ENCODE peak calls at places on chromosome 22, in four cellular contexts. C, Y, H and F are unnamed samples.
A peak's percentile ranks its signal among the peaks of the same experiment; 100 is the strongest.

GRCh38 chr22:32858121-32858703 is 56.7 kb downstream of the TIMP3 start:
- DNase-seq in C (no peak), Y (no peak), H (no peak), F (no peak)

GRCh38 chr22:26398741-26399153 is 30.3 kb upstream of the ASPHD2 start:
- DNase-seq in C (peak; percentile 73), Y (peak; percentile 23), H (peak; percentile 70), F (peak; percentile 78)

GRCh38 chr22:43325176-43325575 is 18.0 kb downstream of the SCUBE1 start:
- DNase-seq in C (no peak), Y (no peak), H (no peak), F (no peak)

GRCh38 chr22:46726066-46726985 is 11.7 kb downstream of the CERK start:
- DNase-seq in C (no peak), Y (no peak), H (no peak), F (peak; percentile 29)

GRCh38 chr22:36419177-36419911 is 31.6 kb upstream of the MYH9 start:
- DNase-seq in C (peak; percentile 54), Y (no peak), H (peak; percentile 98), F (peak; percentile 84)

GRCh38 chr22:25232301-25232700 is 12.9 kb downstream of the CRYBB2 start:
- DNase-seq in C (no peak), Y (no peak), H (peak; percentile 3), F (peak; percentile 28)

GRCh38 chr22:45468872-45469572 is 33.7 kb upstream of the FBLN1 start:
- DNase-seq in C (no peak), Y (no peak), H (peak; percentile 67), F (peak; percentile 91)

GRCh38 chr22:35311551-35311999 is 11.9 kb downstream of the TOM1 start:
- DNase-seq in C (no peak), Y (no peak), H (no peak), F (no peak)

GRCh38 chr22:47072642-47072967 is 310.2 kb downstream of the TBC1D22A start:
- DNase-seq in C (no peak), Y (no peak), H (no peak), F (no peak)

GRCh38 chr22:20995329-20996030 is 6.4 kb downstream of the THAP7 start:
- DNase-seq in C (no peak), Y (no peak), H (no peak), F (no peak)

GRCh38 chr22:32830473-32830872 is 29.0 kb downstream of the TIMP3 start:
- DNase-seq in C (peak; percentile 45), Y (no peak), H (no peak), F (no peak)

GRCh38 chr22:20237480-20238440 is 30.4 kb downstream of the RTN4R start:
- DNase-seq in C (no peak), Y (no peak), H (no peak), F (no peak)

GRCh38 chr22:36465232-36466021 is 16.0 kb downstream of the TXN2 start:
- DNase-seq in C (no peak), Y (peak; percentile 57), H (peak; percentile 96), F (peak; percentile 85)

GRCh38 chr22:36331912-36332622 is 55.7 kb downstream of the MYH9 start:
- DNase-seq in C (no peak), Y (no peak), H (peak; percentile 70), F (peak; percentile 59)

GRCh38 chr22:18024276-18024939 is at the start of gene MICAL3:
- DNase-seq in C (peak; percentile 85), Y (no peak), H (peak; percentile 65), F (peak; percentile 53)

GRCh38 chr22:25197335-25197734 is 2.3 kb upstream of the CRYBB3 start:
- DNase-seq in C (no peak), Y (no peak), H (no peak), F (no peak)

GRCh38 chr22:48968201-48968959 is 859.3 kb downstream of the BRD1 start:
- DNase-seq in C (peak; percentile 7), Y (no peak), H (no peak), F (no peak)

GRCh38 chr22:50483556-50483955 is 2.2 kb downstream of the ADM2 start:
- DNase-seq in C (no peak), Y (no peak), H (no peak), F (no peak)

GRCh38 chr22:50487290-50488005 is 789 bp downstream of the MIOX start:
- DNase-seq in C (no peak), Y (no peak), H (no peak), F (no peak)

GRCh38 chr22:50486561-50487289 is at the start of gene MIOX:
- DNase-seq in C (no peak), Y (no peak), H (no peak), F (no peak)

GRCh38 chr22:50483977-50484853 is 2.4 kb upstream of the MIOX start:
- DNase-seq in C (no peak), Y (no peak), H (no peak), F (no peak)

DNA sequence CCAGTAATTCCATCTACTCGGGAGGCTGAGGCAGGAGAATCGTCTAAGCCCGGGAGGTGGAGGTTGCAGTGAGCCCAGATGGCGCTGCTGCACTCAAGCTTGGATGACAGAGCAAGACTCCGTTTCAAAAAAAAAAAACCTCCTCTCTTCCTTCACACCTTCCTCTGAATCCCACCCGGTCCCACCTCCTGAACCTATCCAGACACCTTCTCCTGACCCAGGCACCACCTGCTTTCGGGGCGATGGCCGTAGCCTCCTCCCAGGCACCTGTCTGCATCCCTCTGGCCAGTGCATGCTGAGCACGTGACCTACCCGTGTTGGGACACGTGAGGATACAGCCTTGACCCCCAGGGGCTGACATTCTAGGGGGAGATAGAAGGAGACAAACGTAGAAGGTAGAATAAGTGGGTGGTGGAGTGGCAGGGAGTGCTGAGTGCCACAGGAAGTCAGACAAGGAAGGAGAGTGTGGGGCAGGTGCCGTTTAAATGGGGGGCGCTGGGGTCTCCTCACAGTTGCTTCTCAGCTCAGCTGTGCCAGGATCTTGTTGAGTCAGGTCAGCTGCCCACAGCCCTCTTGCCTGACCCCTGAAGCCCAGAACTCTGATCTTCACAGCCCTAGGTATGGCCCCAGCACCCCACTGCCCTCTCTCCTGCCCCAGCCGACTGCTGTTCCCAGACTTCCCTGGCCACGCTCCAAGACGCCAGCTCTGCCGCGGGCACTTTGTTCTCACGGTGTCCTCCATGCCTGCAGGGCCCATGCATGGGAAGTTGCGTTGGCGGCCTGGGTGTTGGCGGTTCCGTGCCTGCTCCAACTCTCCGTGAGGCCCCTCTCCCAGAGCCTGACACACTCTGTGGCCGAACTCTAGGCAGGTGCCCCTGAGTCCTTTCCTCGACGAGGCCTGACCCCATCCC is 1.2 kb upstream of the MIOX start:
- DNase-seq in C (no peak), Y (no peak), H (no peak), F (no peak)
- H3K4me3 ChIP-seq in C (no peak overlapping the region), Y (no peak overlapping the region), H (no peak overlapping the region), F (no peak overlapping the region)

DNA sequence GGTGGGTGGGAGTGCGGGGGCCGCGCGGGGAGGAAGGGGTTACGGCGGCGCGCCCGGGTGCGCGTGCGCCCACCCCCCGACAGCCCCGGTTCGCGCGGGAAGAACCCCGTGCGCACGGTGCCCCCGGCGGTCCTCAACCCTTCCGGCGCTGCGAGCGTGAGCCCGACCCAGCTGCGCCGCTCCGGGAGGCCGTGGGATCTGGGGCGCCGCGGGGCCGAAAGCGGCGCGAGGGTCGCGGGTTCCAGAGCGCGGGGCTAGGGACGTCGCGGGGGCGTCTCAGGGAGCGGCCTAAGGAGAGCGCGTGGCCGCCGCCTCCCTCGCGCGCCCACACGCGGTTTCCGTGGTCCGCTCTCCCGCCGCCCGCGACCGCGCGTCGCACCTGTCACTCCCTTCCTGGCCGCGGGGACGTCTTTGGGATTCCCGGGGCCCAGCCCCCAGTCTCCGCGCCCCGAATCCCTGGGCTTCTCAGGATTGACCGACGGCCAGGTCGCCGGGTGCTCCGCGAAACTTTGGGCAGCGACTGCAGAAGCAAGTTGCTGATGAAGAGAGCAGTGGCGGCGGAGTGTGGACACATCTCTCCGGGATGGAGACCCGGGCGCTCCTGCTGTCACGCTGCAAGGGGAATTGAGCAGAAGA is 582 bp downstream of the SREBF2 start:
- DNase-seq in C (peak; percentile 64), Y (no peak), H (peak; percentile 20), F (peak; percentile 23)
- TF ChIP-seq CTCF in C (no peak), Y (no peak), H (no peak), F (no peak)

GRCh38 chr22:50009765-50010675 is 2.5 kb downstream of the IL17REL start:
- DNase-seq in C (no peak), Y (no peak), H (no peak), F (no peak)
- H3K4me3 ChIP-seq in C (no peak overlapping the region), Y (no peak overlapping the region), H (no peak overlapping the region), F (no peak overlapping the region)

DNA sequence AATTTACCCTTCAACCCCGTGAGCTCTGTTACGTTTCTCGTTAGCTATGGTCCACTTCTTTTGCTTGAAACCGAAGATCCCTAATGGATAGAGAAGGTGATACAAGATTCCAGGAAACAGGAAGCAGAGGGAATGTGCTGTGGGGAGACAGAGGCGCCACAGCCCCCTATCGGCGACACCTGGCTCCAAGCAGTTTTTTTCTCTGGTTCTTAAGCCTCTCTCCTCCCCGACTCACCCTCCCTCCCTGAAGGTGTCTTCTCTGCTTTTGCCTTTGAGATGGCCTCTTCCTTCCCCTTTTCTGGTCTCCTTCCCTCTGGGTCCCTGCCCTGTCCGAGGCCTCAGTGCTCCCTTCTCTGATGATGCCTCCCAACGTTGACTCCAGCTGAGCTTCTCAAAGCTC is 14.2 kb upstream of the APOBEC3A start:
- DNase-seq in C (no peak), Y (no peak), H (no peak), F (no peak)
- TF ChIP-seq CTCF in C (peak; percentile 17), Y (no peak), H (peak; percentile 7), F (no peak)

GRCh38 chr22:30354644-30355043 is 2.0 kb downstream of the SF3A1 start:
- DNase-seq in C (no peak), Y (no peak), H (no peak), F (no peak)

GRCh38 chr22:30361916-30362631 is 5.3 kb downstream of the CCDC157 start:
- DNase-seq in C (no peak), Y (no peak), H (no peak), F (no peak)

GRCh38 chr22:30356392-30357230 is at the start of the genes CCDC157 and SF3A1:
- DNase-seq in C (peak; percentile 96), Y (peak; percentile 45), H (peak; percentile 93), F (peak; percentile 88)

GRCh38 chr22:30362632-30363281 is 6.0 kb downstream of the CCDC157 start:
- DNase-seq in C (no peak), Y (no peak), H (no peak), F (no peak)

GRCh38 chr22:30357650-30358215 is 926 bp downstream of the CCDC157 start:
- DNase-seq in C (no peak), Y (no peak), H (no peak), F (no peak)
- H3K4me3 ChIP-seq in C (peak overlapping the region; percentile 70), Y (peak overlapping the region; percentile 84), H (no peak overlapping the region), F (peak overlapping the region; percentile 94)